ENCODE peak calls at places on chromosomes 13 and 19, in seven cellular contexts. One of them, this sample, is unnamed.

GRCh38 chr13:61010358-61010757 is 405.3 kb downstream of the PCDH20 start:
- DNase-seq in HCT116: no peak
- DNase-seq in mammary epithelial cell: no peak
- DNase-seq in cardiac muscle cell: no peak
- DNase-seq in uterus: no peak
- DNase-seq in cardiac fibroblast: no peak
- DNase-seq in mucosa of descending colon: no peak
- DNase-seq in this sample: no peak

GRCh38 chr13:39751805-39752204 is 96.3 kb downstream of the COG6 start:
- DNase-seq in uterus: no peak
- DNase-seq in mammary epithelial cell: no peak
- DNase-seq in HCT116: no peak
- DNase-seq in mucosa of descending colon: no peak
- DNase-seq in cardiac fibroblast: no peak
- DNase-seq in cardiac muscle cell: no peak
- DNase-seq in this sample: no peak

GRCh38 chr19:610071-610800 is 20.6 kb downstream of the HCN2 start:
- DNase-seq in mucosa of descending colon: no peak
- DNase-seq in HCT116: no peak
- DNase-seq in mammary epithelial cell: no peak
- DNase-seq in uterus: no peak
- DNase-seq in cardiac muscle cell: no peak
- DNase-seq in cardiac fibroblast: no peak
- DNase-seq in this sample: no peak

GRCh38 chr13:34013061-34013460 is 195.1 kb downstream of the RFC3 start:
- DNase-seq in HCT116: no peak
- DNase-seq in mucosa of descending colon: no peak
- DNase-seq in uterus: no peak
- DNase-seq in cardiac muscle cell: no peak
- DNase-seq in cardiac fibroblast: no peak
- DNase-seq in mammary epithelial cell: no peak
- DNase-seq in this sample: no peak

GRCh38 chr13:113421673-113422270 is 31.5 kb downstream of the ADPRHL1 start:
- DNase-seq in cardiac muscle cell: no peak
- DNase-seq in mucosa of descending colon: peak
- DNase-seq in HCT116: no peak
- DNase-seq in uterus: peak
- DNase-seq in mammary epithelial cell: no peak
- DNase-seq in cardiac fibroblast: peak
- DNase-seq in this sample: no peak

GRCh38 chr13:60288569-60288968 is 108.5 kb upstream of the TDRD3 start:
- DNase-seq in cardiac muscle cell: no peak
- DNase-seq in cardiac fibroblast: no peak
- DNase-seq in mucosa of descending colon: no peak
- DNase-seq in HCT116: no peak
- DNase-seq in uterus: no peak
- DNase-seq in mammary epithelial cell: no peak
- DNase-seq in this sample: no peak

GRCh38 chr13:39616087-39616694 is 13.2 kb upstream of the LHFPL6 start:
- DNase-seq in uterus: peak
- DNase-seq in mucosa of descending colon: peak
- DNase-seq in mammary epithelial cell: peak
- DNase-seq in HCT116: peak
- DNase-seq in cardiac fibroblast: peak
- DNase-seq in cardiac muscle cell: peak
- DNase-seq in this sample: peak

GRCh38 chr13:38575427-38575826 is 111.5 kb upstream of the FREM2 start:
- DNase-seq in uterus: no peak
- DNase-seq in HCT116: no peak
- DNase-seq in mucosa of descending colon: peak
- DNase-seq in mammary epithelial cell: no peak
- DNase-seq in cardiac muscle cell: no peak
- DNase-seq in cardiac fibroblast: no peak
- DNase-seq in this sample: no peak

GRCh38 chr19:13995017-13995728 is 10.9 kb downstream of the RFX1 start:
- DNase-seq in cardiac fibroblast: peak
- DNase-seq in cardiac muscle cell: no peak
- DNase-seq in mucosa of descending colon: no peak
- DNase-seq in mammary epithelial cell: no peak
- DNase-seq in HCT116: no peak
- DNase-seq in uterus: no peak
- DNase-seq in this sample: no peak

GRCh38 chr19:53621885-53622710 is 9.7 kb upstream of the DPRX start:
- DNase-seq in mammary epithelial cell: peak
- DNase-seq in uterus: no peak
- DNase-seq in cardiac fibroblast: peak
- DNase-seq in cardiac muscle cell: no peak
- DNase-seq in HCT116: no peak
- DNase-seq in mucosa of descending colon: no peak
- DNase-seq in this sample: peak

GRCh38 chr13:104357174-104357573 is 1291.0 kb upstream of the SLC10A2 start:
- DNase-seq in cardiac fibroblast: peak
- DNase-seq in HCT116: no peak
- DNase-seq in mucosa of descending colon: no peak
- DNase-seq in uterus: no peak
- DNase-seq in cardiac muscle cell: no peak
- DNase-seq in mammary epithelial cell: no peak
- DNase-seq in this sample: peak

GRCh38 chr19:38917921-38918491 is 6.0 kb upstream of the CCER2 start:
- DNase-seq in mammary epithelial cell: no peak
- DNase-seq in uterus: no peak
- DNase-seq in cardiac muscle cell: peak
- DNase-seq in mucosa of descending colon: peak
- DNase-seq in HCT116: no peak
- DNase-seq in cardiac fibroblast: no peak
- DNase-seq in this sample: peak

DNA sequence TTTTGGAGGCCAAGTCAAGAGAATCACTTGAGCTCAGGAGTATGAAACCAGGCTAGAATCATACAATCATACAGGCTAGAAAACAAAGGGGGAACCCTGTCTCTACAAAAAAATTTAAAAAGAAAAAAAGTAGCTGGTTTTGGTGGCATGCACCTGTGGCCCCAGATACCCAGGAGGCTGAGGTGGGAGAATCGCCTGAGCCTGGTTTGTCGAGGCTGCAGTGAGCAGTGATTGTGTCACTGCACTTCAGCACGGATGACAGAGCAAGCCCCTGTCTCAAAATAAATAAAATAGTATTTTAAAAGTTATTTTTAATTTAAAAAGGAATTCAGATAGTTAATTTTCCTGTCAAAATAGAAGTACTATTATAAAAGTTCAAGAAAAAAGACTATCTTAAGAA is 369.1 kb upstream of the SLITRK5 start:
- DNase-seq in uterus: no peak
- DNase-seq in HCT116: no peak
- DNase-seq in mucosa of descending colon: no peak
- DNase-seq in cardiac fibroblast: no peak
- DNase-seq in cardiac muscle cell: no peak
- DNase-seq in mammary epithelial cell: no peak
- DNase-seq in this sample: no peak
- TF ChIP-seq CTCF in uterus: no peak
- TF ChIP-seq CTCF in HCT116: no peak
- TF ChIP-seq CTCF in mucosa of descending colon: no peak
- TF ChIP-seq CTCF in cardiac fibroblast: no peak
- TF ChIP-seq CTCF in cardiac muscle cell: no peak
- TF ChIP-seq CTCF in mammary epithelial cell: no peak
- TF ChIP-seq CTCF in this sample: no peak

DNA sequence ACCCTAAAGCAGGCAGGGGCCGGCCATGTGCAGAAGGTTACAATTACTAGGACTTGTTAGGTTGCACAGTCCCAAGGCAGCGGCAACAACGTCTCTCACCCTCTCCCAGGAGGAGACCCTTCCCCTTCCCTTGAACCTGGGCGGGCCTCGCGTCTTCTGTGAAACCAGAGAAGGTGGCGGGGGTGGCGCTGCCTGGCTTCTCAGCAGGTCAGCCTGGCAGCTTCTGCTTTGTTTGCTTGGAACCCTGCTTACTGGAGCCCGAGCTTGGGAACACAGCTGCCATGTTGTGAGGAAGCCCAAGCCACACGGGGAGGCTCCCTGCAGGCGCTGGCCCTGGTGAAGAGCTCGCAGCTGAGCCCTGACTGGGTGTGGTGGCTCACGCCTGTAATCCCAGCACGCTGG is 15.5 kb downstream of the MKNK2 start:
- DNase-seq in cardiac fibroblast: no peak
- DNase-seq in cardiac muscle cell: no peak
- DNase-seq in mammary epithelial cell: no peak
- DNase-seq in uterus: no peak
- DNase-seq in HCT116: no peak
- DNase-seq in mucosa of descending colon: peak
- DNase-seq in this sample: no peak
- H3K4me3 ChIP-seq in cardiac fibroblast: no peak
- H3K4me3 ChIP-seq in cardiac muscle cell: no peak
- H3K4me3 ChIP-seq in mammary epithelial cell: no peak
- H3K4me3 ChIP-seq in uterus: no peak
- H3K4me3 ChIP-seq in HCT116: no peak
- H3K4me3 ChIP-seq in mucosa of descending colon: no peak
- H3K4me3 ChIP-seq in this sample: no peak

GRCh38 chr19:40523322-40524047 is 53.2 kb upstream of the SHKBP1 start:
- DNase-seq in cardiac muscle cell: peak
- DNase-seq in HCT116: peak
- DNase-seq in uterus: peak
- DNase-seq in mammary epithelial cell: peak
- DNase-seq in cardiac fibroblast: peak
- DNase-seq in mucosa of descending colon: peak
- DNase-seq in this sample: peak

GRCh38 chr19:40519352-40520322 is 52.8 kb downstream of the SPTBN4 start:
- DNase-seq in cardiac fibroblast: peak
- DNase-seq in HCT116: no peak
- DNase-seq in mucosa of descending colon: no peak
- DNase-seq in uterus: no peak
- DNase-seq in mammary epithelial cell: peak
- DNase-seq in cardiac muscle cell: no peak
- DNase-seq in this sample: peak

GRCh38 chr19:40524133-40524549 is 52.5 kb upstream of the SHKBP1 start:
- DNase-seq in mucosa of descending colon: no peak
- DNase-seq in cardiac muscle cell: no peak
- DNase-seq in mammary epithelial cell: no peak
- DNase-seq in cardiac fibroblast: no peak
- DNase-seq in HCT116: no peak
- DNase-seq in uterus: no peak
- DNase-seq in this sample: peak

GRCh38 chr19:40524655-40525054 is 52.0 kb upstream of the SHKBP1 start:
- DNase-seq in HCT116: no peak
- DNase-seq in mammary epithelial cell: no peak
- DNase-seq in uterus: no peak
- DNase-seq in cardiac muscle cell: no peak
- DNase-seq in cardiac fibroblast: no peak
- DNase-seq in mucosa of descending colon: no peak
- DNase-seq in this sample: no peak

DNA sequence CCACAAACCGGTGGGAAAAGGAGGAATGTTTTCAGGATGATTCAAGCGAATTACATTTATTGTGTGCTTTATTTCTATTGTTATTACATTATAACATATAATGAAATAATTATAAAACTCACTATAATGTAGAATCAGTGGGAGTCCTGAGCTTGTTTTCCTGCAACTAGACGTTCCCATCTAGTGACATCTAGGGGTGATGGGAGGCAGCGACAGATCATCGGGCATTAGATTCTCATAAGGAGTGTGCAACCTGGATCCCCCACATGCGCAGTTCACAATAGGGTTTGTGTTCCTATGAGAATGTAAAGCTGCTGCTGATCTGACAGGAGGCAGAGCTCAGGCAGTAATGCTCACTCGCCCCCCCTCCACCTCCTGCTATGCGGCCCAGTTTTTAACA is 54.5 kb downstream of the SPTBN4 start:
- DNase-seq in mucosa of descending colon: no peak
- DNase-seq in cardiac muscle cell: no peak
- DNase-seq in HCT116: no peak
- DNase-seq in cardiac fibroblast: peak
- DNase-seq in uterus: no peak
- DNase-seq in mammary epithelial cell: no peak
- DNase-seq in this sample: peak
- TF ChIP-seq CTCF in mucosa of descending colon: no peak
- TF ChIP-seq CTCF in cardiac muscle cell: peak
- TF ChIP-seq CTCF in HCT116: peak
- TF ChIP-seq CTCF in cardiac fibroblast: peak
- TF ChIP-seq CTCF in uterus: no peak
- TF ChIP-seq CTCF in mammary epithelial cell: no peak
- TF ChIP-seq CTCF in this sample: peak

GRCh38 chr19:17185590-17185989 is 29.6 kb upstream of the USE1 start:
- DNase-seq in uterus: no peak
- DNase-seq in cardiac fibroblast: no peak
- DNase-seq in mucosa of descending colon: no peak
- DNase-seq in mammary epithelial cell: no peak
- DNase-seq in HCT116: no peak
- DNase-seq in cardiac muscle cell: no peak
- DNase-seq in this sample: no peak

GRCh38 chr19:17180997-17181702 is 34.0 kb upstream of the USE1 start:
- DNase-seq in cardiac fibroblast: no peak
- DNase-seq in cardiac muscle cell: no peak
- DNase-seq in uterus: no peak
- DNase-seq in HCT116: no peak
- DNase-seq in mucosa of descending colon: no peak
- DNase-seq in mammary epithelial cell: no peak
- DNase-seq in this sample: no peak

GRCh38 chr19:17184381-17184841 is 30.7 kb upstream of the USE1 start:
- DNase-seq in mammary epithelial cell: no peak
- DNase-seq in mucosa of descending colon: peak
- DNase-seq in uterus: no peak
- DNase-seq in HCT116: no peak
- DNase-seq in cardiac muscle cell: no peak
- DNase-seq in cardiac fibroblast: no peak
- DNase-seq in this sample: no peak

GRCh38 chr19:17183271-17183757 is 31.8 kb upstream of the USE1 start:
- DNase-seq in cardiac muscle cell: no peak
- DNase-seq in uterus: no peak
- DNase-seq in cardiac fibroblast: no peak
- DNase-seq in mammary epithelial cell: no peak
- DNase-seq in mucosa of descending colon: no peak
- DNase-seq in HCT116: no peak
- DNase-seq in this sample: no peak

GRCh38 chr19:17183858-17184271 is 31.3 kb upstream of the USE1 start:
- DNase-seq in cardiac fibroblast: no peak
- DNase-seq in cardiac muscle cell: no peak
- DNase-seq in HCT116: no peak
- DNase-seq in mammary epithelial cell: no peak
- DNase-seq in mucosa of descending colon: no peak
- DNase-seq in uterus: no peak
- DNase-seq in this sample: no peak
- H3K4me3 ChIP-seq in cardiac fibroblast: no peak
- H3K4me3 ChIP-seq in cardiac muscle cell: no peak
- H3K4me3 ChIP-seq in HCT116: no peak
- H3K4me3 ChIP-seq in mammary epithelial cell: no peak
- H3K4me3 ChIP-seq in mucosa of descending colon: no peak
- H3K4me3 ChIP-seq in uterus: no peak
- H3K4me3 ChIP-seq in this sample: no peak

This sample was measured in epithelial cell of esophagus.